ENCODE peak calls at places on chromosomes 5 and 9, in eight cellular contexts. R, K, D, L, J, P, Z and S are unnamed samples.

GRCh38 chr9:78188594-78188993 is 47.3 kb upstream of the CEP78 start:
- DNase-seq in R (no peak), K (no peak), D (no peak), L (no peak), J (no peak), P (no peak), Z (no peak), S (no peak)

GRCh38 chr5:176560364-176560763 is 11.2 kb downstream of the CDHR2 start:
- DNase-seq in R (no peak), K (no peak), D (peak; percentile 43), L (no peak), J (no peak), P (no peak), Z (no peak), S (no peak)

GRCh38 chr9:72509635-72510034 is 11.8 kb upstream of the TMC1 start:
- DNase-seq in R (peak; percentile 77), K (no peak), D (no peak), L (no peak), J (no peak), P (no peak), Z (no peak), S (no peak)

GRCh38 chr5:97601651-97602050 is 418.6 kb upstream of the RIOK2 start:
- DNase-seq in R (peak; percentile 16), K (no peak), D (no peak), L (no peak), J (no peak), P (no peak), Z (no peak), S (no peak)

GRCh38 chr5:62778327-62779009 is 199.8 kb downstream of the LRRC70 start:
- DNase-seq in R (no peak), K (no peak), D (no peak), L (no peak), J (no peak), P (no peak), Z (no peak), S (no peak)

GRCh38 chr5:149596712-149597111 is 15.4 kb downstream of the ARHGEF37 start:
- DNase-seq in R (no peak), K (no peak), D (no peak), L (no peak), J (no peak), P (peak; percentile 14), Z (no peak), S (no peak)

GRCh38 chr5:68384936-68385594 is 169.5 kb downstream of the PIK3R1 start:
- DNase-seq in R (no peak), K (no peak), D (no peak), L (no peak), J (no peak), P (no peak), Z (no peak), S (no peak)

GRCh38 chr9:7358876-7359275 is 440.7 kb downstream of the DMAC1 start:
- DNase-seq in R (no peak), K (no peak), D (no peak), L (no peak), J (no peak), P (peak; percentile 10), Z (no peak), S (no peak)

GRCh38 chr5:156329197-156329611 is 2.2 kb downstream of the SGCD start:
- DNase-seq in R (no peak), K (no peak), D (no peak), L (no peak), J (no peak), P (no peak), Z (no peak), S (peak; percentile 81)

GRCh38 chr5:33997331-33997983 is 10.4 kb downstream of the AMACR start:
- DNase-seq in R (peak; percentile 80), K (peak; percentile 82), D (no peak), L (peak; percentile 70), J (no peak), P (peak; percentile 75), Z (peak; percentile 26), S (peak; percentile 55)

GRCh38 chr5:141399555-141400258 is 2.0 kb downstream of the PCDHGB5 start:
- DNase-seq in R (no peak), K (no peak), D (no peak), L (no peak), J (no peak), P (no peak), Z (no peak), S (no peak)
- H3K4me3 ChIP-seq in R (peak overlapping the region; percentile 27), K (no peak overlapping the region), D (no peak overlapping the region), L (no peak overlapping the region), J (no peak overlapping the region), P (no peak overlapping the region), Z (no peak overlapping the region), S (peak overlapping the region; percentile 44)

GRCh38 chr9:21082671-21083070 is 4.9 kb upstream of the IFNB1 start:
- DNase-seq in R (no peak), K (no peak), D (no peak), L (no peak), J (no peak), P (no peak), Z (no peak), S (no peak)
- H3K4me1 ChIP-seq in R (no peaks in the 10 kb centered on the region), K (no peaks in the 10 kb centered on the region), D (peaks cover 15% of the 10 kb centered on the region), L (no peaks in the 10 kb centered on the region), J (no peaks in the 10 kb centered on the region), P (no peaks in the 10 kb centered on the region), Z (no peaks in the 10 kb centered on the region), S (peaks cover 7% of the 10 kb centered on the region)

GRCh38 chr5:2744485-2744884 is 7.0 kb downstream of the IRX2 start:
- DNase-seq in R (peak; percentile 54), K (no peak), D (no peak), L (no peak), J (no peak), P (no peak), Z (no peak), S (no peak)
- H3K4me3 ChIP-seq in R (no peak overlapping the region), K (no peak overlapping the region), D (no peak overlapping the region), L (no peak overlapping the region), J (no peak overlapping the region), P (no peak overlapping the region), Z (no peak overlapping the region), S (no peak overlapping the region)

GRCh38 chr9:113475031-113475430 is 11.5 kb downstream of the RGS3 start:
- DNase-seq in R (no peak), K (no peak), D (no peak), L (no peak), J (no peak), P (no peak), Z (no peak), S (peak; percentile 6)

GRCh38 chr9:113477661-113478060 is 14.1 kb downstream of the RGS3 start:
- DNase-seq in R (no peak), K (no peak), D (no peak), L (no peak), J (no peak), P (no peak), Z (no peak), S (no peak)

GRCh38 chr9:113477058-113477457 is 13.5 kb downstream of the RGS3 start:
- DNase-seq in R (no peak), K (no peak), D (no peak), L (no peak), J (no peak), P (no peak), Z (no peak), S (peak; percentile 1)

GRCh38 chr9:113475992-113476391 is 12.5 kb downstream of the RGS3 start:
- DNase-seq in R (no peak), K (no peak), D (no peak), L (no peak), J (no peak), P (no peak), Z (no peak), S (peak; percentile 5)

GRCh38 chr9:113476511-113476916 is 13.0 kb downstream of the RGS3 start:
- DNase-seq in R (no peak), K (peak; percentile 55), D (no peak), L (no peak), J (no peak), P (no peak), Z (no peak), S (no peak)
- H3K4me1 ChIP-seq in R (no peaks in the 10 kb centered on the region), K (peaks cover 18% of the 10 kb centered on the region), D (peaks cover 12% of the 10 kb centered on the region), L (no peaks in the 10 kb centered on the region), J (no peaks in the 10 kb centered on the region), P (peaks cover 4% of the 10 kb centered on the region), Z (no peaks in the 10 kb centered on the region), S (peaks cover 25% of the 10 kb centered on the region)

DNA sequence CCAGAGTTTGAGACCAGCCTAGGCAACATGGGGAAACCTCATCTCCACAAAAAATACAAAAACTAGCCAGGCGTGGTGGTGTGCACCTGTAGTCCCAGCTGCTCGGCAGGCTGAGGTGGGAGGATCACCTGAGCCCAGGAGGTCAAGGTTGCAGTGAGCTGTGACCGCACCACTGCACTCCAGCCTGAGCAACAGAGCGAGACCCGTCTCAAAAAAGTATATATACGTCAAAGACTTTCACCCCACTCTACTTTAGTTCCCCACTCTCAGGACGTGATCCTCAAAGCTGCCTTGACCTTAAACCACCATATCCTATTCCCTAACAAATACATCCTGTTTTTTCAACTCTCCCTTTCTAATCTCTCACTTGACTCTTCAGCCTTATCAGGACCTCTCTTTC is 41.0 kb downstream of the PCDHGC5 start:
- DNase-seq in R (no peak), K (no peak), D (no peak), L (no peak), J (no peak), P (no peak), Z (no peak), S (no peak)
- H3K4me3 ChIP-seq in R (no peak overlapping the region), K (no peak overlapping the region), D (no peak overlapping the region), L (no peak overlapping the region), J (no peak overlapping the region), P (no peak overlapping the region), Z (no peak overlapping the region), S (no peak overlapping the region)

DNA sequence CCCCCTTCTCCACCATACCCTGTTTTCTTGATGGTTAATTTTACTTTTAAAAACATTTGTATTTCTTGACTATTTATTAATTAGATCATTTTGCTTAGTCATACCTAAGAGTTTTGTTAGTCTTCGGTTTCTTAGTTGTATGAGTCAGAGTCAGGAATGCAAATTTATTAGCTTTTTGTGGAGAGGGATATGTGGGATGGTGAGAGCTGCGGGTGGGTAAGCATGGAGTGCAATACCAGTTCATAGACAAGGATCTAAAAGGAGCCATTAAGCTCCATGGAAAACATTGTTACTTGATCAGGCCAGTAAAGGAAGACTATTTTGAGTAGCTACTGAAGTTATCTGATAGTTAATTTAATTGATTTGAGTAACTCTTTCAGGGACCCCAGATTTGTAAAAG is 77.5 kb downstream of the ZSWIM6 start:
- DNase-seq in R (peak; percentile 98), K (no peak), D (no peak), L (peak; percentile 91), J (no peak), P (no peak), Z (no peak), S (no peak)
- H3K4me1 ChIP-seq in R (peaks cover 7% of the 10 kb centered on the region), K (peaks cover 23% of the 10 kb centered on the region), D (peaks cover 16% of the 10 kb centered on the region), L (peaks cover 77% of the 10 kb centered on the region), J (peaks cover 23% of the 10 kb centered on the region), P (peaks cover 58% of the 10 kb centered on the region), Z (peaks cover 8% of the 10 kb centered on the region), S (peaks cover 10% of the 10 kb centered on the region)

GRCh38 chr9:86902606-86903460 is 44.5 kb downstream of the GAS1 start:
- DNase-seq in R (no peak), K (no peak), D (no peak), L (no peak), J (no peak), P (peak; percentile 75), Z (peak; percentile 25), S (no peak)
- H3K4me3 ChIP-seq in R (no peak overlapping the region), K (no peak overlapping the region), D (no peak overlapping the region), L (no peak overlapping the region), J (no peak overlapping the region), P (peak overlapping the region; percentile 75), Z (peak overlapping the region; percentile 12), S (peak overlapping the region; percentile 0)

GRCh38 chr5:60141119-60141518 is 247.6 kb upstream of the PDE4D start:
- DNase-seq in R (no peak), K (no peak), D (no peak), L (no peak), J (no peak), P (peak; percentile 28), Z (no peak), S (no peak)
- H3K4me1 ChIP-seq in R (no peaks in the 10 kb centered on the region), K (no peaks in the 10 kb centered on the region), D (no peaks in the 10 kb centered on the region), L (no peaks in the 10 kb centered on the region), J (no peaks in the 10 kb centered on the region), P (no peaks in the 10 kb centered on the region), Z (no peaks in the 10 kb centered on the region), S (no peaks in the 10 kb centered on the region)